ENCODE peak calls at places on chromosome 18, in seven cellular contexts. One of them, this sample, is unnamed.

GRCh38 chr18:48897531-48897930 is 53.2 kb downstream of the SMAD7 start:
- DNase-seq in BE2C: no peak
- DNase-seq in transverse colon: no peak
- DNase-seq in Caki2: no peak
- DNase-seq in NCI-H510A: no peak
- DNase-seq in uterus: no peak
- DNase-seq in non-pigmented ciliary epithelial cell: no peak
- DNase-seq in this sample: no peak

GRCh38 chr18:46761054-46761769 is 4.4 kb upstream of the ST8SIA5 start:
- DNase-seq in transverse colon: no peak
- DNase-seq in NCI-H510A: no peak
- DNase-seq in BE2C: no peak
- DNase-seq in Caki2: no peak
- DNase-seq in uterus: no peak
- DNase-seq in non-pigmented ciliary epithelial cell: no peak
- DNase-seq in this sample: peak; percentile 77

GRCh38 chr18:79527656-79528055 is 131.9 kb downstream of the NFATC1 start:
- DNase-seq in transverse colon: no peak
- DNase-seq in NCI-H510A: no peak
- DNase-seq in uterus: peak; percentile 9
- DNase-seq in non-pigmented ciliary epithelial cell: no peak
- DNase-seq in BE2C: no peak
- DNase-seq in Caki2: no peak
- DNase-seq in this sample: no peak

GRCh38 chr18:48003426-48004349 is 73.2 kb upstream of the SMAD2 start:
- DNase-seq in BE2C: no peak
- DNase-seq in NCI-H510A: no peak
- DNase-seq in Caki2: peak; percentile 65
- DNase-seq in non-pigmented ciliary epithelial cell: no peak
- DNase-seq in transverse colon: peak; percentile 66
- DNase-seq in uterus: no peak
- DNase-seq in this sample: no peak

GRCh38 chr18:36769611-36770314 is 59.0 kb downstream of the TPGS2 start:
- DNase-seq in NCI-H510A: no peak
- DNase-seq in uterus: no peak
- DNase-seq in BE2C: peak; percentile 46
- DNase-seq in transverse colon: no peak
- DNase-seq in non-pigmented ciliary epithelial cell: no peak
- DNase-seq in Caki2: no peak
- DNase-seq in this sample: no peak

GRCh38 chr18:41617592-41617991 is 337.4 kb upstream of the PIK3C3 start:
- DNase-seq in non-pigmented ciliary epithelial cell: no peak
- DNase-seq in Caki2: no peak
- DNase-seq in uterus: no peak
- DNase-seq in transverse colon: no peak
- DNase-seq in BE2C: no peak
- DNase-seq in NCI-H510A: no peak
- DNase-seq in this sample: no peak

GRCh38 chr18:26496528-26496927 is 51.8 kb downstream of the KCTD1 start:
- DNase-seq in NCI-H510A: no peak
- DNase-seq in Caki2: no peak
- DNase-seq in BE2C: no peak
- DNase-seq in uterus: no peak
- DNase-seq in transverse colon: no peak
- DNase-seq in non-pigmented ciliary epithelial cell: no peak
- DNase-seq in this sample: no peak

GRCh38 chr18:26547302-26548143 is 830 bp downstream of the KCTD1 start:
- DNase-seq in Caki2: peak; percentile 39
- DNase-seq in transverse colon: peak; percentile 60
- DNase-seq in BE2C: peak; percentile 76
- DNase-seq in NCI-H510A: no peak
- DNase-seq in uterus: peak; percentile 67
- DNase-seq in non-pigmented ciliary epithelial cell: no peak
- DNase-seq in this sample: peak; percentile 81

GRCh38 chr18:56709463-56709862 is 58.3 kb downstream of the WDR7 start:
- DNase-seq in NCI-H510A: no peak
- DNase-seq in Caki2: peak; percentile 53
- DNase-seq in transverse colon: no peak
- DNase-seq in uterus: no peak
- DNase-seq in non-pigmented ciliary epithelial cell: peak; percentile 73
- DNase-seq in BE2C: peak; percentile 18
- DNase-seq in this sample: no peak

GRCh38 chr18:55838841-55839240 is 250.8 kb upstream of the TCF4 start:
- DNase-seq in uterus: no peak
- DNase-seq in transverse colon: no peak
- DNase-seq in BE2C: no peak
- DNase-seq in NCI-H510A: no peak
- DNase-seq in non-pigmented ciliary epithelial cell: no peak
- DNase-seq in Caki2: no peak
- DNase-seq in this sample: no peak

GRCh38 chr18:6200375-6200774 is 214.3 kb downstream of the L3MBTL4 start:
- DNase-seq in NCI-H510A: no peak
- DNase-seq in transverse colon: no peak
- DNase-seq in uterus: no peak
- DNase-seq in Caki2: no peak
- DNase-seq in BE2C: no peak
- DNase-seq in non-pigmented ciliary epithelial cell: no peak
- DNase-seq in this sample: no peak

GRCh38 chr18:46213295-46213694 is 109.1 kb downstream of the HAUS1 start:
- DNase-seq in transverse colon: no peak
- DNase-seq in uterus: no peak
- DNase-seq in non-pigmented ciliary epithelial cell: no peak
- DNase-seq in NCI-H510A: no peak
- DNase-seq in BE2C: no peak
- DNase-seq in Caki2: no peak
- DNase-seq in this sample: no peak

GRCh38 chr18:11380968-11381367 is 228.4 kb upstream of the SLC35G4 start:
- DNase-seq in Caki2: no peak
- DNase-seq in non-pigmented ciliary epithelial cell: no peak
- DNase-seq in uterus: no peak
- DNase-seq in transverse colon: no peak
- DNase-seq in NCI-H510A: no peak
- DNase-seq in BE2C: no peak
- DNase-seq in this sample: no peak

GRCh38 chr18:39796413-39796812 is 2158.6 kb upstream of the PIK3C3 start:
- DNase-seq in Caki2: no peak
- DNase-seq in uterus: no peak
- DNase-seq in NCI-H510A: no peak
- DNase-seq in transverse colon: no peak
- DNase-seq in non-pigmented ciliary epithelial cell: no peak
- DNase-seq in BE2C: no peak
- DNase-seq in this sample: no peak

GRCh38 chr18:56319953-56320352 is 318.4 kb downstream of the TXNL1 start:
- DNase-seq in Caki2: no peak
- DNase-seq in transverse colon: no peak
- DNase-seq in BE2C: no peak
- DNase-seq in uterus: no peak
- DNase-seq in non-pigmented ciliary epithelial cell: no peak
- DNase-seq in NCI-H510A: no peak
- DNase-seq in this sample: no peak

GRCh38 chr18:48902856-48903601 is 47.7 kb downstream of the SMAD7 start:
- DNase-seq in NCI-H510A: no peak
- DNase-seq in Caki2: no peak
- DNase-seq in non-pigmented ciliary epithelial cell: no peak
- DNase-seq in uterus: peak; percentile 43
- DNase-seq in BE2C: no peak
- DNase-seq in transverse colon: no peak
- DNase-seq in this sample: no peak

GRCh38 chr18:48942554-48943261 is 8.1 kb downstream of the SMAD7 start:
- DNase-seq in uterus: no peak
- DNase-seq in transverse colon: no peak
- DNase-seq in BE2C: no peak
- DNase-seq in NCI-H510A: no peak
- DNase-seq in non-pigmented ciliary epithelial cell: peak; percentile 93
- DNase-seq in Caki2: peak; percentile 93
- DNase-seq in this sample: no peak

GRCh38 chr18:58581265-58581664 is 47.6 kb downstream of the ALPK2 start:
- DNase-seq in uterus: no peak
- DNase-seq in BE2C: no peak
- DNase-seq in transverse colon: no peak
- DNase-seq in non-pigmented ciliary epithelial cell: peak; percentile 87
- DNase-seq in NCI-H510A: no peak
- DNase-seq in Caki2: peak; percentile 52
- DNase-seq in this sample: no peak

GRCh38 chr18:63301458-63301857 is 18.1 kb downstream of the BCL2 start:
- DNase-seq in NCI-H510A: no peak
- DNase-seq in uterus: no peak
- DNase-seq in transverse colon: no peak
- DNase-seq in non-pigmented ciliary epithelial cell: no peak
- DNase-seq in BE2C: no peak
- DNase-seq in Caki2: no peak
- DNase-seq in this sample: no peak

GRCh38 chr18:3346487-3346886 is 84.6 kb downstream of the MYL12B start:
- DNase-seq in transverse colon: no peak
- DNase-seq in Caki2: no peak
- DNase-seq in non-pigmented ciliary epithelial cell: no peak
- DNase-seq in BE2C: no peak
- DNase-seq in uterus: no peak
- DNase-seq in NCI-H510A: no peak
- DNase-seq in this sample: no peak

GRCh38 chr18:54558609-54559585 is 32.1 kb upstream of the DYNAP start:
- DNase-seq in BE2C: no peak
- DNase-seq in non-pigmented ciliary epithelial cell: peak; percentile 4
- DNase-seq in NCI-H510A: no peak
- DNase-seq in uterus: no peak
- DNase-seq in Caki2: no peak
- DNase-seq in transverse colon: no peak
- DNase-seq in this sample: no peak

GRCh38 chr18:36572135-36572856 is 256.5 kb downstream of the TPGS2 start:
- DNase-seq in Caki2: peak; percentile 43
- DNase-seq in non-pigmented ciliary epithelial cell: no peak
- DNase-seq in uterus: no peak
- DNase-seq in transverse colon: peak; percentile 28
- DNase-seq in NCI-H510A: no peak
- DNase-seq in BE2C: peak; percentile 47
- DNase-seq in this sample: no peak

This sample was measured in DMS153.